ENCODE peak calls at places on chromosome 13, in eight cellular contexts. V, M, T, I, D, J, S and N are unnamed samples.

GRCh38 chr13:110233181-110233641 is 73.7 kb downstream of the COL4A1 start:
- DNase-seq in V (peak), I (no peak), D (no peak), M (peak), S (peak), J (no peak), T (peak), N (peak)

GRCh38 chr13:36453518-36453917 is 21.2 kb downstream of the CCNA1 start:
- DNase-seq in S (no peak), V (no peak), T (no peak), M (no peak), J (no peak), D (no peak), I (no peak), N (no peak)

GRCh38 chr13:36385471-36385870 is 39.3 kb upstream of the SPART start:
- DNase-seq in T (no peak), V (no peak), D (no peak), J (no peak), I (no peak), M (no peak), S (no peak), N (no peak)

GRCh38 chr13:28636677-28637317 is 22.1 kb upstream of the POMP start:
- DNase-seq in V (no peak), J (no peak), I (no peak), M (no peak), D (peak), T (no peak), S (peak), N (no peak)

GRCh38 chr13:53161231-53161630 is 132.6 kb downstream of the OLFM4 start:
- DNase-seq in V (no peak), I (no peak), M (no peak), D (no peak), T (no peak), S (no peak), J (no peak), N (no peak)

GRCh38 chr13:51478418-51479198 is 25.8 kb upstream of the INTS6 start:
- DNase-seq in T (no peak), J (no peak), V (no peak), M (no peak), D (no peak), I (no peak), S (no peak), N (no peak)

GRCh38 chr13:35475131-35475959 is 1.1 kb downstream of the MAB21L1 start:
- DNase-seq in T (peak), V (no peak), M (no peak), I (no peak), S (peak), D (no peak), J (no peak), N (no peak)

GRCh38 chr13:51619614-51620013 is 35.4 kb downstream of the WDFY2 start:
- DNase-seq in V (no peak), M (no peak), J (no peak), S (peak), T (no peak), I (no peak), D (no peak), N (no peak)

GRCh38 chr13:50104493-50104892 is 89.2 kb downstream of the KCNRG start:
- DNase-seq in J (no peak), I (no peak), T (no peak), S (peak), V (no peak), D (no peak), M (no peak), N (no peak)

GRCh38 chr13:76638882-76639281 is 247.3 kb downstream of the KCTD12 start:
- DNase-seq in T (no peak), D (no peak), S (peak), J (no peak), I (no peak), M (no peak), V (no peak), N (no peak)

GRCh38 chr13:110683203-110683883 is 22.6 kb downstream of the CARS2 start:
- DNase-seq in D (no peak), S (peak), T (no peak), V (no peak), J (no peak), I (no peak), M (no peak), N (no peak)

GRCh38 chr13:113763254-113763653 is 4.2 kb downstream of the TMEM255B start:
- DNase-seq in M (no peak), J (no peak), D (no peak), V (no peak), T (no peak), I (peak), S (no peak), N (no peak)

GRCh38 chr13:64274481-64275217 is 2859.0 kb upstream of the PCDH20 start:
- DNase-seq in J (no peak), V (no peak), I (no peak), D (no peak), T (no peak), M (no peak), S (no peak), N (no peak)

GRCh38 chr13:79741006-79741405 is 260.1 kb downstream of the NDFIP2 start:
- DNase-seq in M (no peak), V (no peak), J (no peak), I (no peak), T (peak), S (peak), D (no peak), N (no peak)

GRCh38 chr13:60627071-60627686 is 230.2 kb downstream of the TDRD3 start:
- DNase-seq in M (no peak), D (no peak), S (peak), J (no peak), V (no peak), I (no peak), T (no peak), N (no peak)

GRCh38 chr13:77448689-77449088 is 86.8 kb upstream of the SCEL start:
- DNase-seq in J (no peak), S (no peak), D (no peak), I (no peak), T (no peak), V (no peak), M (no peak), N (no peak)

GRCh38 chr13:46062190-46062589 is 9.6 kb upstream of the ZC3H13 start:
- DNase-seq in I (no peak), V (no peak), M (no peak), S (peak), J (no peak), T (no peak), D (no peak), N (no peak)

GRCh38 chr13:113407531-113408393 is 43.8 kb upstream of the GRTP1 start:
- DNase-seq in T (no peak), V (no peak), J (no peak), D (no peak), I (peak), M (no peak), S (no peak), N (peak)

GRCh38 chr13:90416519-90416918 is 931.0 kb upstream of the MIR17HG start:
- DNase-seq in J (peak), T (no peak), S (peak), I (no peak), D (peak), V (no peak), M (no peak), N (no peak)

DNA sequence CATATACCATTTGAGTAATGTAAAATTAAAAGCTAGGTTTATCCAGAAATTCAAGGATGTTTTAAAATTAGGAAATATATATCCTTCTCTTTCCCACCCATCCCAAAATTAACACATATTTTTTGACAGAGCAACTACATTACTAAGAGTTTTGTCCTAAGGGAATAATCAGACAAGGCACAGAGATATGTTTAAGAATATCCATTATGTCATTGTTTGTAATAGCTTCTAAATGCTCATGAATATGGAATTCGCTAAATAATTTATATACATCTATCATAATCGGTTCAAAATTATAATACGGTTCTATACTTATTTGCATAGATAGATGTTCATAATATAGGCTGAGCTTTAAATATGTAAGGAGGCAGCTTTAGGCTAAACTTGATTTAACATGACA is 9.8 kb downstream of the UBL3 start:
- DNase-seq in D (no peak), V (no peak), J (no peak), M (no peak), T (no peak), I (no peak), S (no peak), N (no peak)
- TF ChIP-seq CTCF in D (no peak), V (no peak), J (no peak), M (no peak), T (no peak), I (no peak), S (no peak), N (no peak)

GRCh38 chr13:29993196-29993595 is 142.8 kb upstream of the UBL3 start:
- DNase-seq in M (no peak), J (no peak), D (no peak), T (no peak), V (no peak), I (no peak), S (no peak), N (no peak)
- TF ChIP-seq CTCF in M (no peak), J (no peak), D (no peak), T (no peak), V (no peak), I (no peak), S (peak), N (no peak)

GRCh38 chr13:25046274-25046984 is 49.5 kb upstream of the PABPC3 start:
- DNase-seq in V (no peak), J (no peak), M (no peak), D (no peak), I (no peak), T (no peak), S (no peak), N (no peak)
- TF ChIP-seq CTCF in V (no peak), J (no peak), M (no peak), D (no peak), I (no peak), T (no peak), S (no peak), N (no peak)

GRCh38 chr13:30256713-30257432 is 50.5 kb downstream of the KATNAL1 start:
- DNase-seq in J (no peak), D (no peak), V (no peak), I (no peak), M (no peak), S (no peak), T (no peak), N (no peak)
- TF ChIP-seq CTCF in J (no peak), D (no peak), V (no peak), I (no peak), M (peak), S (no peak), T (no peak), N (no peak)

GRCh38 chr13:38417241-38417640 is 67.6 kb downstream of the UFM1 start:
- DNase-seq in T (no peak), V (no peak), I (no peak), D (no peak), J (no peak), S (no peak), M (no peak), N (no peak)

GRCh38 chr13:38418286-38418685 is 68.6 kb downstream of the UFM1 start:
- DNase-seq in M (no peak), I (no peak), S (peak), D (no peak), J (no peak), T (no peak), V (no peak), N (no peak)

GRCh38 chr13:38419312-38419873 is 69.7 kb downstream of the UFM1 start:
- DNase-seq in I (no peak), T (no peak), J (no peak), V (no peak), S (no peak), D (no peak), M (no peak), N (no peak)

GRCh38 chr13:38415233-38415632 is 65.6 kb downstream of the UFM1 start:
- DNase-seq in S (no peak), V (no peak), D (no peak), M (no peak), T (no peak), J (no peak), I (no peak), N (no peak)

GRCh38 chr13:38417727-38418126 is 68.1 kb downstream of the UFM1 start:
- DNase-seq in J (no peak), D (no peak), S (peak), M (no peak), T (no peak), V (no peak), I (no peak), N (no peak)
- TF ChIP-seq CTCF in J (peak), D (no peak), S (peak), M (no peak), T (no peak), V (peak), I (peak), N (no peak)

DNA sequence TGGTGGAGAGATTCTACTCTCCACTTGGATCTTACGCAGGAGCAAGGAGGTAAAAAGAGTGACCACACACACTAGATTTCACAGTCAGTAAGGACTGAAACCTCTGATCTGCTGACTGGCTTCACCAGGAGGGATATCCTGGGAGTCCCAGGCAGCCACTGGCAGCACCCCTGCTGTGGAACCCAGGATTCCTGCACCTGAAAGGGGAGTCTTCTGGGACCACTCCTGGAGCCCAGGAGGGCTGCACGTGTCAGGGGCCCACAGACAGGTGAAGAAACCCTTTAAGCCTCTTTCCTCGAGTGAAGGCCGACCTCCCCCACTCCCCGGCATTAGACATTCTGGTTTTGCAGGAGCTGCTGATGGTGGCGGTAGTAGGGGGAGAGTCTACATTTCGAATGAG is 62.5 kb downstream of the ALOX5AP start:
- DNase-seq in S (no peak), I (no peak), J (no peak), V (no peak), D (no peak), M (no peak), T (no peak), N (no peak)
- TF ChIP-seq CTCF in S (no peak), I (no peak), J (no peak), V (no peak), D (no peak), M (no peak), T (no peak), N (no peak)

GRCh38 chr13:68234278-68234677 is 1004.1 kb upstream of the PCDH9 start:
- DNase-seq in J (no peak), S (no peak), M (no peak), D (no peak), I (no peak), T (no peak), V (no peak), N (no peak)
- TF ChIP-seq CTCF in J (no peak), S (no peak), M (no peak), D (no peak), I (no peak), T (no peak), V (no peak), N (no peak)

GRCh38 chr13:112063309-112063626 is 3.7 kb upstream of the SOX1 start:
- DNase-seq in S (no peak), D (no peak), J (no peak), T (no peak), M (no peak), V (no peak), I (no peak), N (no peak)

GRCh38 chr13:112062047-112062618 is 4.8 kb upstream of the SOX1 start:
- DNase-seq in V (no peak), I (no peak), J (no peak), D (no peak), M (no peak), T (no peak), S (no peak), N (no peak)

GRCh38 chr13:112063807-112064206 is 3.1 kb upstream of the SOX1 start:
- DNase-seq in M (no peak), I (no peak), D (no peak), V (no peak), T (no peak), J (no peak), S (no peak), N (no peak)

GRCh38 chr13:112061367-112062046 is 5.4 kb upstream of the SOX1 start:
- DNase-seq in M (no peak), T (no peak), V (no peak), J (no peak), I (no peak), S (no peak), D (no peak), N (no peak)

DNA sequence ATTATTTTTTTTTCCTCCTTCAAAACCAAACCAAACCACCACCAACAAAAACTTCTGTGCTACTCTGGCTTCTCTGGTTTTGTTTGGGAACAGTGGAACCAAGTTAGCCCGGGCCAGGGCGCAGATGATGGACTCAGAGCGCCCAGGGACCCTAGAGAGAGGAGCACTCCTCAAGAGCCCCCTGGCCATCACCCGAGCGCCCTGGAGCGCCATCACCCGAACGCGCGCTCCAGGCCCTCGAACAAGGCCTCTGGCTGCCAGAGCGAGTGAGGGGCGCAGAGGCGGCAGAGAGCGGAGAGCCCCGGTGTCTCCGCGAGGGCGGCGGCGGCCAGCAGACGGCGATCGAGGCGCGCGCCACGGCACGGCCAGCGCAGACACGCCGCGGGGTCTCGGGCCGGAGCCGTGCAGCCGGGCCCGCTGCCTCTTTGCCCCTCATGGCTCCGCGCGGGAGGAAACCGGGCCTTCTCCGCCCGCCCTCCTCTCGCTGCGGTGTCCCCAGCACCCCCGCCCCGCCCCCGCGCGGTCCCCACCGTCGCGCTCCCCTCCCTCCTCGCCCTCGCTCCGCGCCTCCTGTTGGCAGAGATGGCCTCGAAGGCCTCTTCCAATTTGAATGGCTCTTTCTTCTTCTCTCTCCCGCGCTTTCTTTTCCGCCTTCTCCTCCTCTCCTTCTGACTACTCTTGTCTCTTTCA is 4.2 kb upstream of the SOX1 start:
- DNase-seq in V (no peak), T (no peak), M (no peak), D (no peak), S (no peak), I (no peak), J (no peak), N (no peak)
- TF ChIP-seq CTCF in V (peak), T (no peak), M (no peak), D (no peak), S (no peak), I (no peak), J (no peak), N (no peak)

GRCh38 chr13:41056996-41057711 is 4.2 kb upstream of the WBP4 start:
- DNase-seq in V (no peak), D (no peak), I (no peak), S (no peak), T (no peak), J (no peak), M (no peak), N (no peak)

GRCh38 chr13:41054212-41054877 is 7.0 kb upstream of the WBP4 start:
- DNase-seq in V (no peak), D (no peak), M (no peak), T (no peak), J (no peak), S (peak), I (no peak), N (no peak)

GRCh38 chr13:41053384-41053826 is 7.9 kb upstream of the WBP4 start:
- DNase-seq in M (no peak), D (no peak), J (no peak), I (no peak), S (peak), V (no peak), T (no peak), N (no peak)

GRCh38 chr13:41056194-41056593 is 5.1 kb upstream of the WBP4 start:
- DNase-seq in I (no peak), T (no peak), V (no peak), S (no peak), M (no peak), J (no peak), D (no peak), N (no peak)

DNA sequence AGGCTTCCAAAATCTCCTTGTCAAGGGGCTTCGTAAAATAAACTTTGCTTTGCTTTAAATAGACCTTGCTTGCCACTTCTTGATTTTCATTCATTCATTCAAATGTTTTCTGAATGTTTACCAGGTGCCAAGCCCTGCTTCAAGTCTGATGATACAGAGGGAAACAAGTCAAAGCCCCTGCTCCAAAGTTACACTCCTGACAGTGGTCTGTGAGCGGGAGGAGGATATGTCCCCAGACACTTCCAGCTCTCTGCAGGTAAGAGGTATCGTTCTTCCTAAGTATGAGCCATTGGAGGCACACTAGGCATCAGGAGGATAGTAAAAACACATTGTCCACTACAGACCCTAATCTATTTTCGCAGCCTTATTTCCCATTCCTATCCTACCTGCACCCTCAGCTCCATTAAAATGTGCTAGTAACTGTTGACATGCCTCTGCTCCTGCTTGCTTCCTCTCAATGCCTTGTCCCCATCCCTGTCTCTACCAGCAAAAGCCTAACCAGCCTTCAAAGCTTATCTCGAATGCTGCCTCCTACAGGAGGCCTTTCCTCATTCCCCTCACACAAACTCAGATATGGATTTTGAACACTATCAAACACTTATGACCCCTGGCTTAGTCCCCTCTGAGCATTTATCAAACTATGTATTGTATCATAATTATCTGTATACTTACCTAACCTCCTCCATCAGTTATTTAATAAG is 6.2 kb upstream of the WBP4 start:
- DNase-seq in M (no peak), V (no peak), S (no peak), J (no peak), I (no peak), D (no peak), T (no peak), N (no peak)
- TF ChIP-seq CTCF in M (no peak), V (no peak), S (peak), J (peak), I (peak), D (no peak), T (no peak), N (no peak)